ENCODE peak calls at places on chromosomes 16 and 17, in eight cellular contexts. M is AG04450, A is A549, V is AG10803, F is BJ, U is right atrium auricular region, D is MM.1S, X is pancreas. I is an unnamed sample.

GRCh38 chr17:41522301-41523224 is 3.9 kb upstream of the KRT15 start:
- DNase-seq in M (no peak), A (no peak), V (no peak), F (no peak), U (no peak), D (no peak), X (no peak), I (no peak)

GRCh38 chr17:8900626-8901585 is 33.4 kb upstream of the PIK3R6 start:
- DNase-seq in M (no peak), A (no peak), V (no peak), F (no peak), U (no peak), D (no peak), X (no peak), I (peak)

GRCh38 chr17:83203472-83204221 is 124.2 kb downstream of the METRNL start:
- DNase-seq in M (no peak), A (no peak), V (peak), F (no peak), U (peak), D (no peak), X (no peak), I (no peak)

GRCh38 chr16:16830973-16831372 is 452.0 kb downstream of the NPIPA7 start:
- DNase-seq in M (no peak), A (peak), V (no peak), F (no peak), U (no peak), D (no peak), X (no peak), I (no peak)

GRCh38 chr16:1477033-1477432 is 2.2 kb upstream of the CLCN7 start:
- DNase-seq in M (no peak), A (no peak), V (no peak), F (no peak), U (no peak), D (no peak), X (no peak), I (no peak)

GRCh38 chr17:6374761-6375312 is 60.1 kb downstream of the AIPL1 start:
- DNase-seq in M (no peak), A (peak), V (peak), F (no peak), U (no peak), D (no peak), X (no peak), I (no peak)

GRCh38 chr16:73847090-73847489 is 449.5 kb upstream of the PSMD7 start:
- DNase-seq in M (no peak), A (no peak), V (no peak), F (no peak), U (no peak), D (no peak), X (no peak), I (no peak)

GRCh38 chr16:24775455-24775854 is 46.0 kb downstream of the TNRC6A start:
- DNase-seq in M (no peak), A (no peak), V (peak), F (no peak), U (no peak), D (no peak), X (peak), I (no peak)

GRCh38 chr17:57090560-57091185 is 5.6 kb downstream of the AKAP1 start:
- DNase-seq in M (no peak), A (no peak), V (peak), F (no peak), U (no peak), D (no peak), X (no peak), I (no peak)

GRCh38 chr17:51734462-51734861 is 424.1 kb downstream of the CA10 start:
- DNase-seq in M (no peak), A (no peak), V (no peak), F (no peak), U (no peak), D (peak), X (no peak), I (no peak)

GRCh38 chr16:55333690-55334089 is 9.7 kb downstream of the IRX6 start:
- DNase-seq in M (no peak), A (no peak), V (no peak), F (no peak), U (no peak), D (no peak), X (no peak), I (no peak)

GRCh38 chr16:25155553-25156460 is 44.3 kb downstream of the LCMT1 start:
- DNase-seq in M (no peak), A (no peak), V (no peak), F (no peak), U (no peak), D (no peak), X (no peak), I (no peak)

GRCh38 chr17:27630607-27631408 is at the start of gene LGALS9:
- DNase-seq in M (no peak), A (no peak), V (peak), F (no peak), U (no peak), D (no peak), X (peak), I (peak)

GRCh38 chr17:72514888-72515287 is 394.1 kb downstream of the SOX9 start:
- DNase-seq in M (peak), A (no peak), V (peak), F (no peak), U (no peak), D (no peak), X (no peak), I (peak)

GRCh38 chr17:54256530-54256929 is 433.8 kb downstream of the KIF2B start:
- DNase-seq in M (no peak), A (no peak), V (no peak), F (no peak), U (no peak), D (no peak), X (no peak), I (no peak)

GRCh38 chr16:71443714-71444113 is 1.9 kb upstream of the TLE7 start:
- DNase-seq in M (no peak), A (no peak), V (no peak), F (no peak), U (no peak), D (no peak), X (no peak), I (no peak)

GRCh38 chr17:4872786-4873185 is 26.6 kb upstream of the C17orf107 start:
- DNase-seq in M (no peak), A (no peak), V (no peak), F (no peak), U (no peak), D (no peak), X (no peak), I (no peak)

GRCh38 chr16:54135361-54136275 is 151.0 kb downstream of the IRX3 start:
- DNase-seq in M (no peak), A (peak), V (peak), F (peak), U (no peak), D (no peak), X (no peak), I (no peak)

GRCh38 chr17:79633154-79633553 is 22.3 kb upstream of the RBFOX3 start:
- DNase-seq in M (no peak), A (no peak), V (no peak), F (no peak), U (peak), D (no peak), X (no peak), I (no peak)

GRCh38 chr16:17346774-17347569 is 123.8 kb downstream of the XYLT1 start:
- DNase-seq in M (no peak), A (no peak), V (no peak), F (no peak), U (no peak), D (peak), X (no peak), I (peak)

GRCh38 chr16:24478401-24478800 is 61.0 kb upstream of the RBBP6 start:
- DNase-seq in M (no peak), A (no peak), V (no peak), F (no peak), U (no peak), D (no peak), X (no peak), I (peak)

GRCh38 chr17:73799091-73799490 is 154.8 kb upstream of the SDK2 start:
- DNase-seq in M (no peak), A (no peak), V (no peak), F (no peak), U (no peak), D (no peak), X (no peak), I (no peak)

GRCh38 chr16:84614914-84615813 is 2.7 kb downstream of the COTL1 start:
- DNase-seq in M (no peak), A (no peak), V (no peak), F (no peak), U (no peak), D (no peak), X (no peak), I (no peak)

GRCh38 chr17:76458580-76459490 is 5.9 kb upstream of the UBE2O start:
- DNase-seq in M (no peak), A (peak), V (peak), F (no peak), U (no peak), D (peak), X (peak), I (peak)

GRCh38 chr17:49343273-49343672 is 18.8 kb downstream of the ZNF652 start:
- DNase-seq in M (no peak), A (no peak), V (peak), F (no peak), U (no peak), D (no peak), X (no peak), I (peak)

GRCh38 chr17:28745777-28746473 is 2.1 kb downstream of the TRAF4 start:
- DNase-seq in M (no peak), A (peak), V (no peak), F (no peak), U (no peak), D (no peak), X (peak), I (no peak)

GRCh38 chr16:57115504-57116182 is 23.3 kb downstream of the CPNE2 start:
- DNase-seq in M (no peak), A (no peak), V (no peak), F (no peak), U (no peak), D (no peak), X (no peak), I (no peak)

GRCh38 chr17:8649157-8650118 is 18.9 kb upstream of the MYH10 start:
- DNase-seq in M (peak), A (no peak), V (peak), F (peak), U (peak), D (no peak), X (no peak), I (no peak)

GRCh38 chr17:64781394-64781793 is 119.3 kb upstream of the SMURF2 start:
- DNase-seq in M (no peak), A (no peak), V (no peak), F (no peak), U (peak), D (peak), X (no peak), I (peak)

GRCh38 chr16:49462989-49463371 is 89.4 kb downstream of the C16orf78 start:
- DNase-seq in M (no peak), A (no peak), V (no peak), F (no peak), U (peak), D (peak), X (no peak), I (peak)

GRCh38 chr17:64005734-64006167 is 7.6 kb downstream of the PRR29 start:
- DNase-seq in M (no peak), A (peak), V (no peak), F (no peak), U (peak), D (no peak), X (no peak), I (no peak)

GRCh38 chr17:11251561-11252107 is 10.6 kb downstream of the SHISA6 start:
- DNase-seq in M (no peak), A (no peak), V (no peak), F (no peak), U (no peak), D (no peak), X (no peak), I (no peak)

GRCh38 chr16:87723224-87723619 is 42.6 kb downstream of the KLHDC4 start:
- DNase-seq in M (peak), A (no peak), V (peak), F (no peak), U (peak), D (no peak), X (peak), I (peak)

GRCh38 chr16:11909653-11910551 is 5.9 kb downstream of the GSPT1 start:
- DNase-seq in M (peak), A (no peak), V (peak), F (no peak), U (no peak), D (no peak), X (no peak), I (no peak)

GRCh38 chr17:48907713-48908046 is 527 bp upstream of the UBE2Z start:
- DNase-seq in M (no peak), A (peak), V (peak), F (peak), U (no peak), D (peak), X (no peak), I (no peak)

GRCh38 chr16:84277244-84277823 is 17.3 kb upstream of the WFDC1 start:
- DNase-seq in M (no peak), A (peak), V (peak), F (no peak), U (peak), D (peak), X (peak), I (peak)

DNA sequence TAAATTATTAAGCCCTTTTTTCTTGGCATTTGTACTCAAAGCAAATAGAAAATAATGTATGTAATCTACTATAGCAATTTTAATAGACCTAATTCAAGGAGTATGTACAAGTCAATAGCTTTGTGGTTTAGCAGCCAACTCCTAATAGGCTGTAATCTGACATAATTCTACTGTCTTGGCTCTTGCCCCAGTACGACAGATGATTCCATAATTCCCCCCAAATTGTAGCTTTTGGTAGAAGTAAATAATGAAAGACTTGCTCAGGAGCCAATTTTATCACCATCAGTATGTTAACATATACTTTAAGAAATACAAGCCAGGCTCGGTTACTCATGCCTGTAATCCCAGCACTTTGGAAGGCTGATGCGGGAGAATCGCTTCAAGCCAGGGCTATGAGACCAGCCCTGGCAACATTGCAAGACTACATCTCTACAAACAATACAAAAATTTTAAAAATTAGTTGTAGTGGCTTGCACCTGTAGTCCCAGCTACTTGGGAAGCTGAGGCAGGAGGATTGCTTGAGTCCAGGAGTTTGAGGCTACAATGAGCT is 53.9 kb downstream of the AP2B1 start:
- DNase-seq in M (no peak), A (no peak), V (no peak), F (no peak), U (no peak), D (no peak), X (no peak), I (no peak)
- H3K4me3 ChIP-seq in M (no peak), A (no peak), V (no peak), F (no peak), U (no peak), D (no peak), X (no peak), I (no peak)

DNA sequence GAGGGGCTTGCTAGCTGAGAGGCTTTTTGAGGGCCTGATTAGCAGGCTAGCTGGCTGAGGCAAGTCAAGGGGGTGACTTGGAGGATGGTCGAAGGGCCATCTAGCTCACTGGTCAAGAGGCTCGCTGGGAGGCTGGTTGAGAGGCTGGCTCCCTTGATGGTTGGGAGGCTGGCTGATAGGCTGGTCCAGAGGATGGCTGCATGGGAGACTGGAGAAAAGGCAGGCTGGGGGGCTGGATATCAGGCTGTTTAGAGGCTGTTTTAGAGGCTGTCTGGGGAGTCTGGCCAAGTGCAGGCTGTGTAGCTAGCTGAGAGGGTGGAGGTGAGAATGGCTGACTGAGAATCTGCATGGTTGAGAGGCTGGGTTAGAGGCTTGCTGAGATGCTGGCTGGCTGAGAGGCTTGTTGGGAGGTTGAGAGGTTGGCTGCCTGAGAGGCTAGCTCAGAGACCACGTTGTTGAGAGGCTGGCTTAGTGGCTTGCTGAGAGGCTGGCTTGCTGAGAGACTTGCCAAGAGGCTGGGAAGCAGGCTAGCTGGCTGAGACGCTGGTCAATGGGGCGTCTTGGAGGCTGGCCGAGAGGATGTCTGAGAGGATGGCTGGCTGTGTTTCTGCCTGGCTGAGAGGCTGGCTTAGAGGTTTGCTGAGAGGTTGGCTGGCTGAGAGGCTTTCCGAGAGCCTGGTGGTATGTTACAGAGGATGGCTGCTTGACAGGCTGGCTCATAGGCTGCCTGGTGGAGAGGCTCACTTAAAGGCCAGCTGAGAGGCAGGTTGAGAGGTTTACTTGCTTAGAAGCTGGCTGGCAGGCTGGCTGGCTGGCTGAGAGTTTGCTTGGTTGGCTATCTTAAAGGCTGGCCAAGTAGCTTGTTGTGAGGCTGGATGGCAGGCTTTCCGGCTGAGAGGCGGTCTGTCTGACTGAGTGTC is 36.6 kb upstream of the ACSM2B start:
- DNase-seq in M (no peak), A (no peak), V (no peak), F (no peak), U (peak), D (no peak), X (peak), I (no peak)
- H3K4me3 ChIP-seq in M (no peak), A (no peak), V (no peak), F (no peak), U (peak), D (no peak), X (peak), I (no peak)

GRCh38 chr17:58530655-58531054 is 16.2 kb upstream of the MTMR4 start:
- DNase-seq in M (no peak), A (no peak), V (no peak), F (no peak), U (no peak), D (no peak), X (no peak), I (no peak)

GRCh38 chr17:58532555-58532951 is 18.1 kb upstream of the MTMR4 start:
- DNase-seq in M (no peak), A (no peak), V (no peak), F (no peak), U (no peak), D (no peak), X (no peak), I (no peak)

GRCh38 chr17:58529275-58529674 is 14.8 kb upstream of the MTMR4 start:
- DNase-seq in M (no peak), A (no peak), V (no peak), F (no peak), U (no peak), D (no peak), X (no peak), I (no peak)

GRCh38 chr17:58531661-58532554 is 17.5 kb upstream of the MTMR4 start:
- DNase-seq in M (no peak), A (no peak), V (peak), F (no peak), U (no peak), D (peak), X (peak), I (peak)

GRCh38 chr17:58531122-58531521 is 16.7 kb upstream of the MTMR4 start:
- DNase-seq in M (no peak), A (no peak), V (no peak), F (no peak), U (no peak), D (no peak), X (no peak), I (no peak)
- H3K4me3 ChIP-seq in M (no peak), A (peak), V (peak), F (no peak), U (peak), D (no peak), X (peak), I (no peak)

GRCh38 chr17:50558091-50558490 is 2.4 kb upstream of the CACNA1G start:
- DNase-seq in M (no peak), A (peak), V (no peak), F (no peak), U (no peak), D (no peak), X (no peak), I (no peak)
- H3K4me3 ChIP-seq in M (no peak), A (no peak), V (no peak), F (no peak), U (no peak), D (no peak), X (no peak), I (no peak)

GRCh38 chr16:76535-77272 is 1.3 kb upstream of the MPG start:
- DNase-seq in M (no peak), A (no peak), V (peak), F (no peak), U (peak), D (no peak), X (peak), I (no peak)
- H3K4me3 ChIP-seq in M (peak), A (peak), V (peak), F (peak), U (peak), D (peak), X (peak), I (peak)

DNA sequence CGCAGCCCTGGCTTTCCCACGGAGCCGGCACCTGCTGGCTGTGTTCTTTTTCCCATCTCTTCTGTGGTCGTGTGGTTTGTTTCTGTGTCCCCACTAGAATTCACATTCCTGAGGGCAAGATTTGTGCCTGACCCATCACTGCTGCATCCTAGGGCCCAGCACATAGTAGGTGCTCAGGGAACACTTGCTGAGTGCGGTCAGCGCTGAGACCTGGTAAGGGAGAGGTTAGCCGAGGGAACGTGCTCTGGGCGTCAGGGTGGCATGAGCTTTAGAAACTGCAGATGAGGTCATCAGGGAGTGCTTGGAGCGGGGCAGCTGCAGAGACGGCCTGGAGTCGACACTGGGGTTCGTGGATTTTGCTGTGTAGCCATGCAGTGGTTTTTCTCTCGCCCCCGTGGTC is 5.9 kb downstream of the DEF8 start:
- DNase-seq in M (no peak), A (no peak), V (no peak), F (no peak), U (no peak), D (no peak), X (no peak), I (no peak)
- H3K4me3 ChIP-seq in M (no peak), A (no peak), V (no peak), F (no peak), U (no peak), D (no peak), X (no peak), I (no peak)

DNA sequence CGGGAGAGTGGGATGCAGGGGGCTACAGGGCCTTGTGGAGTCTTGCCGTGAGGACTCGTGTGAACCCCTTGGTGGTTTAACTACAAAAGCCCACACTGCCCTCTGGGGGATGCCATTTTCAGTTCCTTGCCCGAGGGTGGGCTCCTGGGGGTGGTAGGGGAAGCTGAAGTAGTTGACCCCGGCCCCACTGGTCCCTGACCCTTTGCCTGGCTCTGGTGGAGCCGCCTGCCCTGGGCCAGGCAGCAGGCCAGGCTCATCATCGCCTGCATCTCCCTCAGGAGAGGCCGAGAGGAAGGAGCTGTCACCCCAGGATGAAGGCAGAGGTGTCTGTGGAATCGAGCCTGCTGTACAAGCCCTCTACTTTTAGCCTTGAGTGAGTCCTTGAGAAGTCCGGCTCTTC is 10.2 kb downstream of the COX4I1 start:
- DNase-seq in M (no peak), A (no peak), V (no peak), F (no peak), U (no peak), D (no peak), X (no peak), I (no peak)
- H3K4me3 ChIP-seq in M (no peak), A (no peak), V (no peak), F (no peak), U (no peak), D (no peak), X (no peak), I (no peak)